ENCODE peak calls at places on chromosomes 5 and 9, in six cellular contexts. D is EL, T is heart left ventricle, V is endodermal cell, Z is Karpas-422, M is iPS-NIHi11. J is an unnamed sample.

GRCh38 chr5:147576646-147577535 is 67.0 kb upstream of the DPYSL3 start:
- DNase-seq in T (peak), D (peak), V (peak), Z (peak), M (peak), J (peak)

GRCh38 chr5:141876628-141877477 is 1.4 kb downstream of the PCDH1 start:
- DNase-seq in M (no peak), D (no peak), V (peak), Z (no peak), T (no peak), J (peak)

GRCh38 chr5:141623621-141624020 is 4.8 kb upstream of the DIAPH1 start:
- DNase-seq in M (no peak), T (no peak), V (no peak), D (no peak), Z (no peak), J (no peak)

GRCh38 chr9:89639961-89640360 is 35.1 kb downstream of the GADD45G start:
- DNase-seq in V (no peak), T (no peak), M (no peak), Z (no peak), D (no peak), J (no peak)

GRCh38 chr5:154395407-154396106 is 50.2 kb upstream of the SAP30L start:
- DNase-seq in M (peak), T (no peak), Z (no peak), D (no peak), V (peak), J (peak)

GRCh38 chr9:124658165-124659017 is 112.7 kb downstream of the NR6A1 start:
- DNase-seq in Z (peak), D (peak), M (peak), T (peak), V (peak), J (peak)

GRCh38 chr9:91727316-91727861 is 222.6 kb downstream of the ROR2 start:
- DNase-seq in V (peak), Z (peak), M (peak), D (peak), T (no peak), J (no peak)

GRCh38 chr9:125844611-125845010 is 97.4 kb downstream of the PBX3 start:
- DNase-seq in V (no peak), M (no peak), T (no peak), D (no peak), Z (no peak), J (no peak)

GRCh38 chr5:126016256-126016655 is 407.0 kb upstream of the GRAMD2B start:
- DNase-seq in T (peak), Z (no peak), M (no peak), D (no peak), V (no peak), J (no peak)

GRCh38 chr5:157506981-157507780 is 47.2 kb downstream of the NIPAL4 start:
- DNase-seq in M (no peak), V (no peak), D (no peak), T (peak), Z (no peak), J (peak)

GRCh38 chr5:3182477-3182876 is 413.2 kb upstream of the IRX1 start:
- DNase-seq in Z (no peak), V (no peak), D (no peak), T (no peak), M (no peak), J (no peak)

GRCh38 chr5:38948501-38948900 is 102.7 kb downstream of the OSMR start:
- DNase-seq in Z (no peak), M (no peak), V (no peak), D (no peak), T (no peak), J (no peak)

GRCh38 chr5:146039420-146039819 is 66.0 kb downstream of the PLAC8L1 start:
- DNase-seq in V (no peak), M (no peak), T (no peak), D (no peak), Z (no peak), J (no peak)

GRCh38 chr5:17748196-17748595 is 113.9 kb downstream of the TAF11L14 start:
- DNase-seq in M (no peak), D (no peak), V (no peak), T (no peak), Z (no peak), J (no peak)

GRCh38 chr5:75275147-75275546 is 38.5 kb upstream of the ANKRD31 start:
- DNase-seq in Z (no peak), V (no peak), T (no peak), M (no peak), D (no peak), J (no peak)

GRCh38 chr5:121748690-121749089 is 103.0 kb upstream of the FTMT start:
- DNase-seq in D (no peak), V (peak), M (no peak), Z (no peak), T (peak), J (no peak)

GRCh38 chr5:149405550-149406202 is 26.6 kb upstream of the IL17B start:
- DNase-seq in M (no peak), V (peak), T (no peak), Z (no peak), D (peak), J (no peak)

GRCh38 chr5:28249771-28250415 is 1211.5 kb upstream of the CDH9 start:
- DNase-seq in M (no peak), T (no peak), V (no peak), Z (no peak), D (no peak), J (no peak)

GRCh38 chr5:139342423-139342723 is 719 bp downstream of the PAIP2 start:
- DNase-seq in T (no peak), D (no peak), Z (no peak), M (no peak), V (no peak), J (no peak)

GRCh38 chr5:18699681-18700080 is 1065.4 kb downstream of the TAF11L14 start:
- DNase-seq in D (no peak), T (no peak), V (no peak), M (no peak), Z (no peak), J (no peak)

GRCh38 chr5:103207653-103208052 is 50.9 kb upstream of the MACIR start:
- DNase-seq in T (no peak), D (no peak), Z (no peak), V (no peak), M (no peak), J (no peak)